ENCODE peak calls at places on chromosomes 3 and 15, in four cellular contexts. One of them, this sample, is unnamed.

GRCh38 chr3:100754563-100755334 is 45.5 kb downstream of the TFG start:
- DNase-seq in IMR-90: no peak
- DNase-seq in K562: no peak
- DNase-seq in GM23338: no peak
- DNase-seq in this sample: no peak

GRCh38 chr3:53941174-53941573 is 49.5 kb upstream of the SELENOK start:
- DNase-seq in IMR-90: peak
- DNase-seq in GM23338: no peak
- DNase-seq in K562: no peak
- DNase-seq in this sample: no peak

GRCh38 chr3:150751781-150752263 is 11.1 kb downstream of the SIAH2 start:
- DNase-seq in GM23338: no peak
- DNase-seq in IMR-90: no peak
- DNase-seq in K562: no peak
- DNase-seq in this sample: no peak

GRCh38 chr3:184145120-184145524 is 10.0 kb downstream of the EIF2B5 start:
- DNase-seq in K562: peak
- DNase-seq in IMR-90: peak
- DNase-seq in GM23338: peak
- DNase-seq in this sample: peak

GRCh38 chr3:120636790-120637401 is 40.8 kb downstream of the NDUFB4 start:
- DNase-seq in K562: no peak
- DNase-seq in GM23338: no peak
- DNase-seq in IMR-90: no peak
- DNase-seq in this sample: no peak

GRCh38 chr3:131174752-131175151 is 148.1 kb downstream of the NEK11 start:
- DNase-seq in K562: no peak
- DNase-seq in GM23338: no peak
- DNase-seq in IMR-90: no peak
- DNase-seq in this sample: no peak

GRCh38 chr15:29968099-29968892 is 114.5 kb upstream of the GOLGA8J start:
- DNase-seq in GM23338: peak
- DNase-seq in IMR-90: no peak
- DNase-seq in K562: no peak
- DNase-seq in this sample: peak

GRCh38 chr15:99137111-99137546 is 32.2 kb downstream of the SYNM start:
- DNase-seq in IMR-90: no peak
- DNase-seq in GM23338: no peak
- DNase-seq in K562: no peak
- DNase-seq in this sample: no peak

GRCh38 chr3:141998674-141999290 is 122.3 kb downstream of the ATP1B3 start:
- DNase-seq in IMR-90: peak
- DNase-seq in GM23338: no peak
- DNase-seq in K562: no peak
- DNase-seq in this sample: no peak
- TF ChIP-seq CTCF in IMR-90: peak
- TF ChIP-seq CTCF in GM23338: peak
- TF ChIP-seq CTCF in K562: no peak
- TF ChIP-seq CTCF in this sample: no peak

GRCh38 chr3:16441306-16441898 is 72.1 kb downstream of the RFTN1 start:
- DNase-seq in IMR-90: peak
- DNase-seq in K562: no peak
- DNase-seq in GM23338: no peak
- DNase-seq in this sample: no peak

GRCh38 chr3:16439163-16439847 is 74.2 kb downstream of the RFTN1 start:
- DNase-seq in IMR-90: peak
- DNase-seq in K562: no peak
- DNase-seq in GM23338: no peak
- DNase-seq in this sample: no peak

GRCh38 chr3:16433701-16434151 is 79.8 kb downstream of the RFTN1 start:
- DNase-seq in K562: no peak
- DNase-seq in IMR-90: no peak
- DNase-seq in GM23338: peak
- DNase-seq in this sample: no peak

GRCh38 chr3:16439848-16440708 is 73.4 kb downstream of the RFTN1 start:
- DNase-seq in GM23338: no peak
- DNase-seq in IMR-90: no peak
- DNase-seq in K562: no peak
- DNase-seq in this sample: no peak

GRCh38 chr3:16437640-16438039 is 75.9 kb downstream of the RFTN1 start:
- DNase-seq in IMR-90: no peak
- DNase-seq in GM23338: no peak
- DNase-seq in K562: no peak
- DNase-seq in this sample: no peak
- H2AFZ ChIP-seq in IMR-90: no peak
- H2AFZ ChIP-seq in GM23338: no peak
- H2AFZ ChIP-seq in K562: no peak
- H2AFZ ChIP-seq in this sample: no peak

DNA sequence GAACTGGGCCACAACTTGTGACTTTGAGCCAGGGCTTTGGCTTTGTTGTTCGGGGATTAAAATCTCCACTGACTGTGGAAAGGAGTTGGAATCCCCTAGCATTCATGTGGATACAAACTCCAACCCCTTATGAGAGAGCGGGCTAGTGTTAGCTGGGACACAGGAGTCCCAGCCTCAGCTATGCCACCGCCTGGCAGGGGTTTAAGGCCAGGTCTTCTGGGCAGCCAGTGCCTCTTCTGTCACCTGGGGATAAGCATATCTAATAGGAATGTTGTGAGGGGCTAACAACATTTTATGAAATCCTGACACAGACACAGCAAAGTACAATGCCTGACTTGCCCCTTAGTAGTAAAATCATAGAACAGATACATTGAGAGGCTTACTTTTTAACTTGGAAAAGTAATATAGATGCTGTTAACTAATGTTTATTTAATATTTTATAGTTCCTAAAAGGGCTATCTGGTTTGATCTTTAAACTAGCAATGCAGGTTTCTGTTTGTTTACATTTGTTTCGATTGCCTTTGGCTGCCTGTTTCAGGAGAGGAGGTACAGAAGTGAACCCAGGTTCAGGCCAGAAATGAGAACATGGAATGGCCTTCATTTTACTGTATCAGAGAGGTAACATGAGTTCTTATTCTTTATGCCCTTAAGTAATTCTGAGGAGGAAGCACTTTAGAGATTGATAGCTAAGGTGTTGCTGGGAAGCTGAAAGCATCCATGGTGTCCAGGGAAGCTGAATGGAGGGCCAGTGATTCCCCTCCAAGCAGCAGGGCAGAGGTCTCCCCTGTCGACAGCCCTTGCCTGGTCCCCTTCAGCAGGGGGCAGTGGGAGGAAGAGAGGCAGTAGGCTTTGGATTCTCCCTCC is 8.7 kb downstream of the GPR160 start:
- DNase-seq in GM23338: no peak
- DNase-seq in K562: no peak
- DNase-seq in IMR-90: no peak
- DNase-seq in this sample: no peak
- TF ChIP-seq CTCF in GM23338: no peak
- TF ChIP-seq CTCF in K562: no peak
- TF ChIP-seq CTCF in IMR-90: no peak
- TF ChIP-seq CTCF in this sample: no peak

GRCh38 chr3:172447611-172448579 is at the start of gene GHSR:
- DNase-seq in GM23338: peak
- DNase-seq in IMR-90: no peak
- DNase-seq in K562: no peak
- DNase-seq in this sample: peak
- H2AFZ ChIP-seq in GM23338: peak
- H2AFZ ChIP-seq in IMR-90: peak
- H2AFZ ChIP-seq in K562: no peak
- H2AFZ ChIP-seq in this sample: no peak

GRCh38 chr3:32406481-32407408 is 15.1 kb downstream of the CMTM7 start:
- DNase-seq in K562: no peak
- DNase-seq in IMR-90: no peak
- DNase-seq in GM23338: no peak
- DNase-seq in this sample: no peak

GRCh38 chr3:32403663-32404062 is 12.0 kb downstream of the CMTM7 start:
- DNase-seq in GM23338: no peak
- DNase-seq in IMR-90: no peak
- DNase-seq in K562: no peak
- DNase-seq in this sample: no peak

GRCh38 chr3:32404714-32405113 is 13.1 kb downstream of the CMTM7 start:
- DNase-seq in IMR-90: no peak
- DNase-seq in K562: no peak
- DNase-seq in GM23338: no peak
- DNase-seq in this sample: no peak

GRCh38 chr3:32405711-32406323 is 14.2 kb downstream of the CMTM7 start:
- DNase-seq in IMR-90: no peak
- DNase-seq in GM23338: no peak
- DNase-seq in K562: no peak
- DNase-seq in this sample: no peak

DNA sequence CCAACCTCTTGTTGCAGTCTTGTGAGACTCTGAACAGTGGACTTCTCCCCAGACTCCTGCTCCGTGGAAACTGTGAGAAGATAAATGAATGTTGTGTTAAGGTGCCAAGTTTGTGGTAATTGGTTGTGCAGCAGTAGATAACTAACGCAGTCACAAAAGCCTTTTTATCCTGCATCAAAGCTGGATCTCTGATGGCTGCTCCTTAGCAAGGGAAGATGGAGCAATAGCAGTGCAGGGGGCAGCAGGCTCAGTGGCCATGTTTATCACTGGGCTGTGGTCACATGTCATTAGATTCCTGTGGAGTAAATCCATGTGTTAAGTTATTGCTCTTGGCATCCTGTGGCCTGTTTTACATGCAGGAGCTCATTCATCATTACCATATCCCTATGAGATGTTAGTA is 13.5 kb downstream of the CMTM7 start:
- DNase-seq in K562: no peak
- DNase-seq in GM23338: no peak
- DNase-seq in IMR-90: peak
- DNase-seq in this sample: no peak
- TF ChIP-seq CTCF in K562: no peak
- TF ChIP-seq CTCF in GM23338: no peak
- TF ChIP-seq CTCF in IMR-90: no peak
- TF ChIP-seq CTCF in this sample: no peak

GRCh38 chr3:190616627-190617026 is 102.7 kb downstream of the IL1RAP start:
- DNase-seq in K562: no peak
- DNase-seq in GM23338: no peak
- DNase-seq in IMR-90: no peak
- DNase-seq in this sample: no peak

GRCh38 chr3:190619353-190619752 is 105.5 kb downstream of the IL1RAP start:
- DNase-seq in IMR-90: no peak
- DNase-seq in K562: no peak
- DNase-seq in GM23338: no peak
- DNase-seq in this sample: no peak

GRCh38 chr3:190621209-190621608 is 107.3 kb downstream of the IL1RAP start:
- DNase-seq in IMR-90: no peak
- DNase-seq in K562: no peak
- DNase-seq in GM23338: no peak
- DNase-seq in this sample: no peak

GRCh38 chr3:190617185-190617584 is 103.3 kb downstream of the IL1RAP start:
- DNase-seq in GM23338: peak
- DNase-seq in IMR-90: no peak
- DNase-seq in K562: no peak
- DNase-seq in this sample: peak

GRCh38 chr3:190618349-190619030 is 104.6 kb downstream of the IL1RAP start:
- DNase-seq in GM23338: no peak
- DNase-seq in IMR-90: peak
- DNase-seq in K562: no peak
- DNase-seq in this sample: no peak
- H2AFZ ChIP-seq in GM23338: no peak
- H2AFZ ChIP-seq in IMR-90: no peak
- H2AFZ ChIP-seq in K562: no peak
- H2AFZ ChIP-seq in this sample: no peak

GRCh38 chr3:194337965-194338753 is 13.0 kb downstream of the CPN2 start:
- DNase-seq in IMR-90: peak
- DNase-seq in K562: no peak
- DNase-seq in GM23338: no peak
- DNase-seq in this sample: no peak

GRCh38 chr3:194340757-194341400 is 10.2 kb downstream of the CPN2 start:
- DNase-seq in IMR-90: no peak
- DNase-seq in K562: no peak
- DNase-seq in GM23338: peak
- DNase-seq in this sample: no peak

GRCh38 chr3:194339836-194340235 is 11.3 kb downstream of the CPN2 start:
- DNase-seq in K562: no peak
- DNase-seq in GM23338: peak
- DNase-seq in IMR-90: no peak
- DNase-seq in this sample: no peak

GRCh38 chr3:194336601-194337355 is 14.3 kb downstream of the CPN2 start:
- DNase-seq in IMR-90: no peak
- DNase-seq in GM23338: no peak
- DNase-seq in K562: no peak
- DNase-seq in this sample: no peak

GRCh38 chr3:194339356-194339755 is 11.8 kb downstream of the CPN2 start:
- DNase-seq in K562: peak
- DNase-seq in GM23338: peak
- DNase-seq in IMR-90: no peak
- DNase-seq in this sample: peak
- TF ChIP-seq CTCF in K562: peak
- TF ChIP-seq CTCF in GM23338: peak
- TF ChIP-seq CTCF in IMR-90: no peak
- TF ChIP-seq CTCF in this sample: peak

GRCh38 chr3:11776346-11776745 is 70.3 kb downstream of the TAMM41 start:
- DNase-seq in K562: no peak
- DNase-seq in GM23338: no peak
- DNase-seq in IMR-90: no peak
- DNase-seq in this sample: no peak
- H2AFZ ChIP-seq in K562: no peak
- H2AFZ ChIP-seq in GM23338: no peak
- H2AFZ ChIP-seq in IMR-90: no peak
- H2AFZ ChIP-seq in this sample: no peak